ENCODE peak calls at places on chromosomes 7 and 10, in four cellular contexts. T, U, X and E are unnamed samples. For H3K27me3 and H3K4me1, the result is how much of the 10 kb centered on the place peaks cover.

GRCh38 chr10:131451407-131452015 is 140.0 kb upstream of the TCERG1L start:
- DNase-seq in T (no peak), U (no peak), X (no peak), E (no peak)

GRCh38 chr7:66153691-66154090 is 39.0 kb downstream of the CRCP start:
- DNase-seq in T (no peak), U (no peak), X (no peak), E (no peak)

GRCh38 chr7:157848508-157849340 is 511.9 kb downstream of the DNAJB6 start:
- DNase-seq in T (no peak), U (no peak), X (no peak), E (no peak)

GRCh38 chr10:71391701-71392100 is 5.0 kb upstream of the CDH23 start:
- DNase-seq in T (no peak), U (no peak), X (no peak), E (no peak)

GRCh38 chr10:49149881-49150280 is 16.1 kb upstream of the FAM170B start:
- DNase-seq in T (no peak), U (no peak), X (no peak), E (no peak)

GRCh38 chr10:24333736-24334135 is 124.8 kb downstream of the KIAA1217 start:
- DNase-seq in T (no peak), U (no peak), X (no peak), E (no peak)

GRCh38 chr10:102431452-102432124 is 786 bp downstream of the CUEDC2 start:
- DNase-seq in T (no peak), U (peak), X (no peak), E (no peak)

GRCh38 chr10:6920072-6921019 is 340.3 kb upstream of the PRKCQ start:
- DNase-seq in T (peak), U (peak), X (peak), E (peak)

GRCh38 chr10:102376901-102377300 is 18.6 kb upstream of the NFKB2 start:
- DNase-seq in T (no peak), U (no peak), X (no peak), E (no peak)

GRCh38 chr7:155644971-155645509 is 579 bp downstream of the RBM33 start:
- DNase-seq in T (no peak), U (peak), X (peak), E (peak)

GRCh38 chr7:129401968-129402860 is 32.0 kb upstream of the STRIP2 start:
- DNase-seq in T (no peak), U (no peak), X (no peak), E (no peak)

GRCh38 chr10:92965314-92965713 is 95.3 kb upstream of the CYP26C1 start:
- DNase-seq in T (no peak), U (peak), X (no peak), E (no peak)

GRCh38 chr7:90655566-90655965 is 59.4 kb downstream of the CDK14 start:
- DNase-seq in T (no peak), U (no peak), X (no peak), E (no peak)

GRCh38 chr10:110859947-110860376 is 11.8 kb upstream of the PDCD4 start:
- DNase-seq in T (no peak), U (peak), X (peak), E (no peak)

GRCh38 chr10:5876181-5876768 is 13.4 kb downstream of the ANKRD16 start:
- DNase-seq in T (no peak), U (no peak), X (no peak), E (no peak)

GRCh38 chr10:63522129-63522687 is 1.0 kb downstream of the REEP3 start:
- DNase-seq in T (no peak), U (peak), X (no peak), E (no peak)

GRCh38 chr10:92822964-92823363 is 25.4 kb upstream of the EXOC6 start:
- DNase-seq in T (no peak), U (no peak), X (no peak), E (no peak)

GRCh38 chr10:43943119-43943824 is 294.6 kb upstream of the ZNF32 start:
- DNase-seq in T (no peak), U (no peak), X (no peak), E (no peak)

GRCh38 chr7:5470167-5470532 is 46.5 kb upstream of the TNRC18 start:
- DNase-seq in T (no peak), U (no peak), X (no peak), E (no peak)

GRCh38 chr7:83697814-83698530 is 49.0 kb upstream of the SEMA3E start:
- DNase-seq in T (no peak), U (no peak), X (no peak), E (no peak)

GRCh38 chr7:11026452-11027359 is 53.0 kb downstream of the PHF14 start:
- DNase-seq in T (no peak), U (no peak), X (no peak), E (no peak)

GRCh38 chr7:141185369-141185967 is 111.6 kb downstream of the TMEM178B start:
- DNase-seq in T (no peak), U (no peak), X (no peak), E (no peak)

GRCh38 chr7:102075553-102076135 is 211.0 kb upstream of the SH2B2 start:
- DNase-seq in T (no peak), U (no peak), X (no peak), E (no peak)

GRCh38 chr7:29113384-29114102 is 32.8 kb downstream of the CPVL start:
- DNase-seq in T (no peak), U (peak), X (peak), E (no peak)

GRCh38 chr10:114151486-114151885 is 22.5 kb downstream of the CCDC186 start:
- DNase-seq in T (no peak), U (no peak), X (no peak), E (no peak)

GRCh38 chr7:101543242-101543766 is 85.8 kb downstream of the MYL10 start:
- DNase-seq in T (no peak), U (no peak), X (no peak), E (no peak)

GRCh38 chr7:6271091-6271658 is 1.2 kb downstream of the CYTH3 start:
- DNase-seq in T (peak), U (peak), X (peak), E (peak)

GRCh38 chr7:99102809-99103690 is 40.9 kb downstream of the SMURF1 start:
- DNase-seq in T (no peak), U (no peak), X (no peak), E (no peak)

DNA sequence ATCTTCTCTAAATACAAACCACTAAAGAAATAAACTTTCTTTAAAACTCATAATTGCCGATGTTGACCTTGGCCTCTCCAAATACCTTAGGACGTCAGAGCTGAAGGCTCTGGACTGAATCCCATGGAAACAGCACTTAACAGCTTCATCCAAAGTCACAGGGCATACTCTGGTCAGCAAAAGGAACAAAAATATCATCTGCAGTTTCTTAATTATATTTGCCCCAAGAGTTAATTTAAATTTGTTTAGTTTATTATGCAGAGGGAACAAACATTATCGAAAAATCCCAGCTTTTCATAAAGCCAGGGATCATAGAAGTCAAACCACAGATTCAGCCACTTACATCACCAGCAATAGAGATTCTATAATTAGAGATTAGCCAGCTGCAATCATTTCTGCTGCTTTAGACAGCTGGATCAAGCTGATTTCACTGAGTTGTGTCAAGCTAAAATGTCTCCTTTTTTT is 20.5 kb upstream of the FAM13C start:
- DNase-seq in T (no peak), U (no peak), X (no peak), E (peak)
- H3K27me3 ChIP-seq in T (under half), U (under half), X (under half), E (under half)

DNA sequence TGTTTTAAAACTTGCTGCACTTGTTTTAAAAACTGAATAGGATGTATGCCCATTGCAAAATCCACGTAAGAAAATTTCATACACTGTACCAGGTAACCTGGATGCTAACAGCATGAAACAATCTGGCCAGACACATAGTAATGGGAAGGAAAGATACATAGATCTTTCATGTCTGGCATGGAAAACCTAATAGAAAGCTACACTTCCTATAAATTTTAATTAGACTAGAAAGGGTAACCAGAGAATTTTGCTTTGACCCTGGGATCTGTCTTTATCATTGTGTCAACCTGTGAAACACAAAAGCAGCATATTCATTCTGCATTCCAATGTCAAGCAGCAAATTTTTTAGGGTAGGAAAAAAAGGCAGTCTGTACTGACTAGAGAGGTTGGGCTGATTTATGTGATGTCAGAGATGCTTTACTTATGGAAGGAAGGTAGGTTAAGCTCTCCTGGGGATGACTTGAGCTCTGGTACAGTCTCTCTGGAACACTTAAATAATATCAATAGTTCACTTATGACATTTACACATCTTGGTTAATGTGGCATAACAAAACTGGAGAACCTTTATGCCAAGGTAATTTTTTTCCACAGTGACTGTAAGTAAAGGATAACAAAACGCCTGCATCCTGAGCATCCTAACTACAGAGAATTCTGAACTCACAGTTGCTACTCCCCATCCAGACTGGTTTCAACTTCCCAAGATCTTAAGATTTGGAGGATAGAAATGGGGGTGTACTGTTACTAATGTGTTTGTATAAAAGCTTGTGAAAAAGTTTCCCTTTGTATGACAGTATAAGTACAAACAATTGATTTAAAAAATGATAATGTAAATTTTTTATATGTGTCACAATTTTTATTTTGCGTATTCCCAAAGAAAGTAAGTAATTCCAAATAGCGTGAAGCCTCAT is 44.7 kb downstream of the DOCK4 start:
- DNase-seq in T (no peak), U (no peak), X (no peak), E (no peak)
- H3K27ac ChIP-seq in T (no peak), U (peak), X (no peak), E (peak)

DNA sequence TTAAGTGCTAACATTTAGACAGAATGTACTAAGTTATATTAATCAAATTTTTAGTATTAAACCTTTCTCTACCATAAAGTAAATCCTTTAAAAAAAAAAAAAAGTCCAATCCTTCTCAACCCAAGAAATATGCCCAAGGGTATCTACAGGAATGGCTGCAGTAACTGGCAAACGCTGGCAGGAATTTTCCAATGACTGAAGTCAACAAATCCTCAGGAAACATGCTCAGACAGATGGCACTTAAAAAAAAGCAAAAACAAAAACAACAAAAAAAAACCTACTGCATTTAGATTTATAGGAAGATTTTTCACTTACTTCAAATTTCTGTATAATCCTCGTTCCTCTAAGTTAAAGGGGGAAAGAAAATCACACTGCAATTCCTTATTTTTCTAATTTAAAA is 666 bp downstream of the SVIL start:
- DNase-seq in T (no peak), U (no peak), X (no peak), E (no peak)
- H3K4me1 ChIP-seq in T (under half), U (under half), X (under half), E (under half)

DNA sequence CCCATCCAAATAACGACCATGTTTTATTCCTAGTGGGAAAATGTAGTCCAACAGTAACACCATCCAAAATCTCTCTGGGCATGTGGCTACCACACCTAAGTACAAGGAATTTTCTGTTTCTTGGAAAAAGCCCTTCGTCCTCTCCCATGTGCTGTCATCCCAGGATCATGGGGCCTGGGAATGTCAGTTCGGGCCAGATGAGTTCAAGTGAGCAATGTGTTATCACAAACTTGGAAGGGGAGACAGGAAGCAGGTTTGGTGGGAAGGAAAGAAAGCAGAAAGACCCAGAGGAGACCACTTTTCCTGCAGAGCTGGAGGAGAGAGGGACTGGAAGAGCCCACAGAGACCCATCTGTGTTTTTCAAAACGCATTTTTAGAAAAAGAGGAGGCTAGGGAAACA is 110.8 kb downstream of the PLXNA4 start:
- DNase-seq in T (no peak), U (no peak), X (no peak), E (no peak)
- H3K27me3 ChIP-seq in T (under half), U (under half), X (under half), E (under half)

GRCh38 chr10:101330236-101331225 is 23.4 kb upstream of the BTRC start:
- DNase-seq in T (no peak), U (no peak), X (no peak), E (no peak)

GRCh38 chr10:101337836-101338235 is 16.1 kb upstream of the BTRC start:
- DNase-seq in T (no peak), U (no peak), X (no peak), E (no peak)

GRCh38 chr10:101331960-101332359 is 22.0 kb upstream of the BTRC start:
- DNase-seq in T (no peak), U (no peak), X (no peak), E (no peak)

GRCh38 chr10:101341438-101341837 is 12.5 kb upstream of the BTRC start:
- DNase-seq in T (no peak), U (no peak), X (no peak), E (no peak)

GRCh38 chr10:101336382-101336781 is 17.6 kb upstream of the BTRC start:
- DNase-seq in T (no peak), U (no peak), X (no peak), E (no peak)
- H3K27ac ChIP-seq in T (no peak), U (no peak), X (no peak), E (no peak)

GRCh38 chr10:122861724-122862161 is 16.1 kb upstream of the CUZD1 start:
- DNase-seq in T (no peak), U (no peak), X (no peak), E (no peak)

GRCh38 chr10:122856902-122857301 is 11.2 kb upstream of the CUZD1 start:
- DNase-seq in T (no peak), U (no peak), X (no peak), E (no peak)

GRCh38 chr10:122863216-122863615 is 16.2 kb downstream of the FAM24B start:
- DNase-seq in T (no peak), U (no peak), X (no peak), E (no peak)

GRCh38 chr10:122855745-122856144 is 10.1 kb upstream of the CUZD1 start:
- DNase-seq in T (no peak), U (no peak), X (no peak), E (no peak)

DNA sequence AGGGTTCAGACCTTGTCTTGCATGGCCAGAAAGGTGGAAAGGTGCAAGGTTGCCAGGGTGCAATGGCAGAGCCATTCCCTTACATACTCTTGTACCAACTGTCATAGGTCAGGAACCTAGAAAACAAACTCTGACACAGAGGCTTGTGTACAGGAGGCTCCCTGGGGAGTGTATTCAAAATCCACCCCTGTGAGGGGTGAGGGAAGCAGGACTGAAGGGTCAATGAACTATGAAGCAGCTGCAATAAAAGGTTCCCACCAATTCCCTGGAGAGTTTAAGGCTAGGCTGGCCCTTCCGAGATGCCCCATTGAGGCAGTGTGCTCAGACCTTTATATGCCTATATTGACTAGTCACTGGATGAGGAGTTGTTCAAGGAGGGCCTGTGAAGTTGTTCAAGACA is 13.9 kb upstream of the CUZD1 start:
- DNase-seq in T (no peak), U (no peak), X (no peak), E (no peak)
- H3K4me1 ChIP-seq in T (under half), U (under half), X (under half), E (under half)

GRCh38 chr10:23174075-23174973 is 17.8 kb upstream of the PTF1A start:
- DNase-seq in T (peak), U (no peak), X (peak), E (no peak)

GRCh38 chr10:23172429-23172828 is 19.7 kb upstream of the PTF1A start:
- DNase-seq in T (no peak), U (no peak), X (no peak), E (no peak)

GRCh38 chr10:23173549-23174074 is 18.5 kb upstream of the PTF1A start:
- DNase-seq in T (no peak), U (no peak), X (peak), E (no peak)

GRCh38 chr10:23171232-23171876 is 20.8 kb upstream of the PTF1A start:
- DNase-seq in T (peak), U (peak), X (peak), E (no peak)

DNA sequence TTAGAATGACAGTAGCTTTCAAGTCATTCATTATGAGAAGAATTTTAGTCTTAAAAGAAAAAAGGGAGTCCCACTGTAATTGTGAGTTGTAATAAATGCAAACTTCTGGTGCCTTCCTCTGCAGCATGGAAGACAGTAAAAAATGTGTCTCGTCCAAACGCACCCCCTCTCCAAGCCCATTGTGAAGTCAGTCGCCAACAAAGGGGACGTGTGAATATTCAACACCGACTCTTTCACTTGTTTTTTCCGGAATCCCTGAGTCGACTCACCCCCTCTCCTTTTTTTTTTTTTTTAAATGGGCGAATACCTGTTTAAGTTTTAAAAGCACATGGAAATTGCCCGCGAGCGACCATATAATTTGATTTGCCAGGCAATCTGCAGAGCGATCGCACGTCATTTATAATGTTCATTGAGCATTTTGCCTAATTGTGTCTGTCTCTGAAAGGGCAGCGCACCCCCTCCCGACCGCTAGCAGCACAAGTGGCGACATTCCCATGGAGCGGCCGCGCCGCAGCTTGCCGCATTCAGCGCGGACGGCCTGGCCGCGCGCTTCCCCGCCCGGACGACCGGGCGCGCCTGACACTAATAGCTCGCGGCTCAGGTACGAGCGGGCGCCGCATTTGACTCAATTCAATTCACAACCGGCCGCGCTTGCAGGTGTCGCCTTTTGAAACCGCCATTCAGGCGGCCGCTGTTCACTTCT is 19.1 kb upstream of the PTF1A start:
- DNase-seq in T (peak), U (no peak), X (peak), E (no peak)
- H3K27me3 ChIP-seq in T (under half), U (half or more), X (under half), E (half or more)

GRCh38 chr7:4099651-4100050 is 582.4 kb upstream of the FOXK1 start:
- DNase-seq in T (no peak), U (no peak), X (no peak), E (no peak)

GRCh38 chr7:4103352-4104091 is 578.6 kb upstream of the FOXK1 start:
- DNase-seq in T (no peak), U (no peak), X (no peak), E (no peak)

GRCh38 chr7:4100148-4100547 is 581.9 kb upstream of the FOXK1 start:
- DNase-seq in T (no peak), U (no peak), X (no peak), E (no peak)

GRCh38 chr7:4100691-4101090 is 581.4 kb upstream of the FOXK1 start:
- DNase-seq in T (no peak), U (no peak), X (no peak), E (no peak)

DNA sequence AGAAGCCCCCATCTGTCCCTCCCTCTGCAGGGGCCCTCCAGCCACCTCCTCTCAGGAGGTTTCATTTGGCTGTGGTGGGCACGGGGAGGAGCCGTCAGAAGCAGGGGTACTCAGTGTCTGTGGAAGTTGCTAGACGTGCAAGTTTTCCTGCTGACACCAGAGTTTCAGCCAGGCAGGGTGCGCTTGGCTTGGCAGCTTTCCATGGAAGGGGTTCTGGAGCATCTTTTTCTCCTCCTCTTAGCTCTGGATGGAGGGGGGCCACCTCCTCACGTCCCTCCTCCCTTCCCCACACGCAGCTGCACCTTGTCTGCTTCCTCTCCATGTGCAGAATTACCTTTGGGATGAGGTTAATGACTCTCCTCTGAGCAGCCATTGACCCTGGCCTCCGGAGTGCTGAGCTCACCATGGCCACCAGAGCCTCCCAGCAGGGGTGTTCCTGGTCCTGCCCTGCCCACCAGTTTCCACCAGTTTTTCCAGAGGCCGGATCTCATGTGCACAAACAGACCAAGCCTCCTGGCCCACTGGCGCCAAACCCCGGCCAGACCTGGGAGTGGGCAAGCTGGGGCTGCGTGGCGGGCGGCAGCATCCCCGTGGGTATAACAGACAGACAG is 579.8 kb upstream of the FOXK1 start:
- DNase-seq in T (no peak), U (no peak), X (no peak), E (no peak)
- H3K27ac ChIP-seq in T (no peak), U (no peak), X (no peak), E (no peak)